ENCODE peak calls at places on chromosomes 7 and 10, in six cellular contexts. I, B, S, W, M and C are unnamed samples.

GRCh38 chr10:4186849-4187248 is 401.8 kb upstream of the KLF6 start:
- DNase-seq in I (no peak), B (no peak), S (no peak), W (no peak), M (no peak), C (no peak)

GRCh38 chr10:130806426-130806825 is 505.1 kb downstream of the TCERG1L start:
- DNase-seq in I (no peak), B (no peak), S (no peak), W (no peak), M (no peak), C (peak; percentile 8)

GRCh38 chr7:1022801-1023465 is 21.4 kb upstream of the GPR146 start:
- DNase-seq in I (no peak), B (no peak), S (no peak), W (no peak), M (no peak), C (no peak)

GRCh38 chr7:50142421-50143113 is 49.5 kb upstream of the ZPBP start:
- DNase-seq in I (peak; percentile 34), B (no peak), S (no peak), W (no peak), M (no peak), C (no peak)

GRCh38 chr10:31958849-31959248 is 30.2 kb upstream of the ARHGAP12 start:
- DNase-seq in I (no peak), B (no peak), S (no peak), W (no peak), M (no peak), C (no peak)

GRCh38 chr7:94529516-94529915 is 19.9 kb downstream of the CASD1 start:
- DNase-seq in I (peak; percentile 70), B (no peak), S (no peak), W (no peak), M (no peak), C (no peak)

GRCh38 chr7:42247301-42247700 is 10.3 kb upstream of the GLI3 start:
- DNase-seq in I (peak; percentile 79), B (no peak), S (no peak), W (no peak), M (no peak), C (no peak)

GRCh38 chr7:159188011-159188410 is 43.3 kb upstream of the VIPR2 start:
- DNase-seq in I (no peak), B (no peak), S (no peak), W (no peak), M (no peak), C (no peak)

GRCh38 chr7:130441408-130441854 is 615 bp upstream of the CEP41 start:
- DNase-seq in I (peak; percentile 49), B (no peak), S (no peak), W (no peak), M (no peak), C (no peak)

GRCh38 chr10:49612513-49613159 is 1.2 kb upstream of the CHAT start:
- DNase-seq in I (no peak), B (no peak), S (no peak), W (no peak), M (peak; percentile 61), C (no peak)

GRCh38 chr10:12042409-12042796 is 206 bp downstream of the UPF2 start:
- DNase-seq in I (no peak), B (peak; percentile 40), S (no peak), W (peak; percentile 61), M (no peak), C (no peak)

GRCh38 chr10:125103466-125104377 is 56.6 kb downstream of the CTBP2 start:
- DNase-seq in I (no peak), B (no peak), S (no peak), W (no peak), M (peak; percentile 65), C (no peak)

GRCh38 chr7:90520484-90520883 is 51.0 kb downstream of the PTTG1IP2 start:
- DNase-seq in I (peak; percentile 42), B (no peak), S (no peak), W (no peak), M (no peak), C (no peak)

GRCh38 chr10:49615721-49616120 is 1.9 kb downstream of the CHAT start:
- DNase-seq in I (no peak), B (no peak), S (no peak), W (no peak), M (peak; percentile 51), C (no peak)

GRCh38 chr7:2242541-2243482 is 786 bp downstream of the NUDT1 start:
- DNase-seq in I (no peak), B (peak; percentile 22), S (no peak), W (no peak), M (no peak), C (no peak)

GRCh38 chr10:121753726-121754476 is 155.7 kb upstream of the FGFR2 start:
- DNase-seq in I (peak; percentile 43), B (no peak), S (no peak), W (no peak), M (no peak), C (no peak)

GRCh38 chr10:75788394-75789205 is 357.2 kb downstream of the LRMDA start:
- DNase-seq in I (peak; percentile 91), B (no peak), S (no peak), W (no peak), M (no peak), C (peak; percentile 59)

GRCh38 chr7:66353547-66353946 is 148.4 kb downstream of the TPST1 start:
- DNase-seq in I (peak; percentile 56), B (no peak), S (no peak), W (no peak), M (no peak), C (peak; percentile 57)

GRCh38 chr10:93277360-93277759 is 203.7 kb downstream of the CYP26A1 start:
- DNase-seq in I (peak; percentile 9), B (no peak), S (no peak), W (no peak), M (no peak), C (no peak)

GRCh38 chr10:78433722-78434535 is 400.3 kb downstream of the RPS24 start:
- DNase-seq in I (peak; percentile 3), B (no peak), S (no peak), W (no peak), M (peak; percentile 66), C (no peak)